ENCODE peak calls at places on chromosomes 2 and 18, in five cellular contexts. K, J, E, N and P are unnamed samples.

GRCh38 chr2:75311993-75312392 is 112.7 kb upstream of the TACR1 start:
- DNase-seq in E (no peak), K (no peak), N (no peak), J (peak), P (no peak)

GRCh38 chr18:24265502-24266064 is 126.7 kb downstream of the CABYR start:
- DNase-seq in N (no peak), K (no peak), J (no peak), E (no peak), P (no peak)

GRCh38 chr18:5879479-5879882 is 15.8 kb downstream of the TMEM200C start:
- DNase-seq in N (peak), K (no peak), E (no peak), J (no peak), P (no peak)

GRCh38 chr2:179239194-179239593 is 25.4 kb downstream of the SESTD1 start:
- DNase-seq in J (no peak), N (no peak), E (no peak), K (no peak), P (no peak)

GRCh38 chr18:23992119-23992940 is 22.2 kb upstream of the TTC39C start:
- DNase-seq in N (no peak), K (peak), J (no peak), E (peak), P (no peak)

GRCh38 chr18:52907942-52908341 is 567.9 kb downstream of the DCC start:
- DNase-seq in J (no peak), K (no peak), N (no peak), E (no peak), P (no peak)

GRCh38 chr2:165011199-165011598 is 55.9 kb upstream of the SLC38A11 start:
- DNase-seq in J (no peak), K (no peak), E (no peak), N (no peak), P (no peak)

GRCh38 chr2:128537646-128538045 is 219.0 kb upstream of the HS6ST1 start:
- DNase-seq in J (no peak), K (no peak), E (no peak), N (no peak), P (no peak)

GRCh38 chr2:48270209-48270608 is 259.7 kb upstream of the STON1 start:
- DNase-seq in N (no peak), E (no peak), J (no peak), K (no peak), P (no peak)

GRCh38 chr2:230203110-230203676 is 16.6 kb downstream of the SP110 start:
- DNase-seq in J (peak), N (no peak), E (no peak), K (no peak), P (no peak)

GRCh38 chr2:137706786-137707613 is 257.3 kb upstream of the HNMT start:
- DNase-seq in J (no peak), E (peak), K (no peak), N (no peak), P (no peak)

GRCh38 chr2:43576983-43577892 is 18.6 kb downstream of the THADA start:
- DNase-seq in N (peak), K (peak), E (no peak), J (no peak), P (no peak)

GRCh38 chr2:23460228-23460627 is 75.2 kb downstream of the KLHL29 start:
- DNase-seq in J (no peak), E (no peak), K (no peak), N (peak), P (no peak)

GRCh38 chr2:205407984-205408383 is 274.3 kb upstream of the NRP2 start:
- DNase-seq in E (no peak), N (peak), K (no peak), J (no peak), P (no peak)

GRCh38 chr2:222862068-222862914 is 1.5 kb downstream of the ACSL3 start:
- DNase-seq in N (peak), K (no peak), E (no peak), J (no peak), P (peak)